ENCODE peak calls at places on chromosomes 13 and 19, in five cellular contexts. L is H1, Z is K562, D is GM12878, H is GM12891. A is an unnamed sample.

GRCh38 chr13:28026508-28026907 is 38.0 kb upstream of the URAD start:
- DNase-seq in D (no peak), L (no peak), H (no peak), Z (no peak), A (no peak)

GRCh38 chr13:39415403-39415802 is 187.6 kb downstream of the LHFPL6 start:
- DNase-seq in D (no peak), H (no peak), L (no peak), Z (no peak), A (no peak)

GRCh38 chr13:75481176-75482069 is 546 bp downstream of the TBC1D4 start:
- DNase-seq in D (no peak), Z (peak), H (peak), L (peak), A (peak)

GRCh38 chr19:7214329-7215089 is 79.7 kb downstream of the INSR start:
- DNase-seq in H (no peak), Z (no peak), D (no peak), L (no peak), A (no peak)

GRCh38 chr13:94128430-94128829 is 351.1 kb downstream of the DCT start:
- DNase-seq in D (no peak), Z (no peak), L (no peak), H (no peak), A (no peak)

GRCh38 chr19:14174883-14175282 is 31.1 kb downstream of the ADGRL1 start:
- DNase-seq in H (no peak), Z (no peak), D (no peak), L (no peak), A (no peak)

GRCh38 chr19:45110811-45111210 is 17.8 kb downstream of the PPP1R37 start:
- DNase-seq in L (no peak), D (peak), Z (no peak), H (no peak), A (no peak)

GRCh38 chr19:55811340-55811739 is 20.5 kb downstream of the NLRP11 start:
- DNase-seq in Z (no peak), H (no peak), L (no peak), D (no peak), A (no peak)

GRCh38 chr19:18464646-18465045 is 26.7 kb upstream of the ISYNA1 start:
- DNase-seq in Z (no peak), L (no peak), D (no peak), H (no peak), A (no peak)

GRCh38 chr19:12985049-12985776 is 10.1 kb upstream of the NFIX start:
- DNase-seq in D (no peak), L (no peak), Z (peak), H (no peak), A (no peak)

GRCh38 chr13:71712988-71713653 is 153.9 kb downstream of the DACH1 start:
- DNase-seq in Z (no peak), L (no peak), H (no peak), D (no peak), A (no peak)

GRCh38 chr19:58093071-58093470 is 5.0 kb downstream of the ZSCAN18 start:
- DNase-seq in D (no peak), L (no peak), Z (no peak), H (no peak), A (no peak)

GRCh38 chr13:25276748-25277147 is 10.5 kb downstream of the MTMR6 start:
- DNase-seq in Z (no peak), L (no peak), D (no peak), H (no peak), A (no peak)

GRCh38 chr13:44274838-44275237 is 98.8 kb upstream of the SERP2 start:
- DNase-seq in D (no peak), H (no peak), Z (no peak), L (no peak), A (no peak)

GRCh38 chr13:23824355-23824754 is 64.8 kb downstream of the MIPEP start:
- DNase-seq in L (no peak), H (no peak), D (no peak), Z (no peak), A (no peak)

GRCh38 chr19:40503300-40503699 is 36.5 kb downstream of the SPTBN4 start:
- DNase-seq in Z (peak), L (no peak), H (no peak), D (no peak), A (no peak)

GRCh38 chr13:20945952-20946383 is 43.4 kb upstream of the XPO4 start:
- DNase-seq in D (no peak), L (peak), H (no peak), Z (no peak), A (no peak)

GRCh38 chr13:33015791-33016323 is 366 bp upstream of the KL start:
- DNase-seq in H (no peak), L (peak), Z (no peak), D (no peak), A (peak)

GRCh38 chr13:114248011-114248410 is 13.3 kb downstream of the CDC16 start:
- DNase-seq in H (no peak), D (no peak), L (no peak), Z (no peak), A (no peak)

GRCh38 chr19:1408300-1409203 is 1.2 kb downstream of the DAZAP1 start:
- DNase-seq in H (no peak), Z (peak), L (no peak), D (no peak), A (peak)

GRCh38 chr13:33176526-33176925 is 109.0 kb downstream of the STARD13 start:
- DNase-seq in H (no peak), Z (no peak), L (no peak), D (no peak), A (no peak)

GRCh38 chr19:55080121-55080914 is 4.6 kb downstream of the EPS8L1 start:
- DNase-seq in Z (peak), H (no peak), L (peak), D (no peak), A (no peak)

GRCh38 chr19:38290631-38291147 is 13.4 kb upstream of the C19orf33 start:
- DNase-seq in H (no peak), Z (no peak), L (no peak), D (no peak), A (no peak)

GRCh38 chr19:42252365-42253244 is 2.3 kb downstream of the ERF start:
- DNase-seq in H (no peak), D (no peak), L (no peak), Z (no peak), A (no peak)

GRCh38 chr19:42254083-42254849 is 662 bp downstream of the ERF start:
- DNase-seq in D (no peak), L (peak), Z (peak), H (peak), A (peak)

GRCh38 chr19:42255766-42256750 is 1.1 kb upstream of the ERF start:
- DNase-seq in D (no peak), L (no peak), Z (no peak), H (no peak), A (no peak)

GRCh38 chr19:42253245-42254082 is 1.5 kb downstream of the ERF start:
- DNase-seq in L (peak), Z (peak), D (no peak), H (peak), A (peak)

GRCh38 chr19:42254850-42255765 is at the start of gene ERF:
- DNase-seq in H (peak), D (peak), L (peak), Z (peak), A (peak)
- TF ChIP-seq TAF1 in H (no peak), D (peak), L (peak), Z (peak), A (peak)

GRCh38 chr13:46340631-46341111 is 46.4 kb downstream of the RUBCNL start:
- DNase-seq in Z (no peak), H (no peak), D (no peak), L (no peak), A (no peak)

GRCh38 chr13:46343279-46343949 is 43.6 kb downstream of the RUBCNL start:
- DNase-seq in D (no peak), Z (peak), H (no peak), L (no peak), A (no peak)

GRCh38 chr13:46342538-46342937 is 44.5 kb downstream of the RUBCNL start:
- DNase-seq in H (no peak), Z (no peak), D (no peak), L (no peak), A (no peak)

GRCh38 chr13:46341112-46341711 is 45.8 kb downstream of the RUBCNL start:
- DNase-seq in Z (no peak), H (no peak), L (no peak), D (peak), A (no peak)

DNA sequence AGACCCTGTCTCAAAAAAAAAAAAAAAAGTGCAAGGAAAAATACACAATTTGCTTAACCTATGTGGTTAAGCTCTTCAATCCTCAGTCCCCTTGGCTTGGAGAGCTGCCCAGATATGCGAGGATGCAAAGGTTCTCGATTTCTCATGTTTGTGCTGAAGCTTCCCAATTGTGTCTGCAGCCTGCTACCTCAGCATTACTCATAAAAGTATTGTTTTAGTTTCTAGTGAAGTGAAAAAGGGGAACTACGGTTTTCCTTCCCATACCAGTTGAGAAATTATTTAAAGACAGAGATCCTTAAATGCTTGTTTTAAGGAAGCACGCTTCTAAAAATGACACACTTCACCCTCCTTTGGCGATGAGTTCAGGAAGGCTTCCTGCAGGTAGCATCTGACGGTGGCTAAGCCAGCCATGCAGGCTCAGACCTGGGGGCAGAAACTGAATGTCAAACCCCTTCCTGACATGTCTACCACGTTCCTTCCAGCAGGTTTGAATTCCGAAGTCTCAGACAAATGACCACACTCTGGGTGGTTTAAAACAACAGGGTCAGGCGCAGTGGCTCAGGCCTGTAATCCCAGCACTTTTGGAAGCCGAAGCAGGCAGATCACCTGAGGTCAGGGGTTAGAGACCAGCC is 47.9 kb downstream of the RUBCNL start:
- DNase-seq in D (peak), H (no peak), L (no peak), Z (no peak), A (no peak)
- TF ChIP-seq POLR2AphosphoS5 in D (no peak), H (no peak), L (no peak), Z (no peak), A (no peak)

DNA sequence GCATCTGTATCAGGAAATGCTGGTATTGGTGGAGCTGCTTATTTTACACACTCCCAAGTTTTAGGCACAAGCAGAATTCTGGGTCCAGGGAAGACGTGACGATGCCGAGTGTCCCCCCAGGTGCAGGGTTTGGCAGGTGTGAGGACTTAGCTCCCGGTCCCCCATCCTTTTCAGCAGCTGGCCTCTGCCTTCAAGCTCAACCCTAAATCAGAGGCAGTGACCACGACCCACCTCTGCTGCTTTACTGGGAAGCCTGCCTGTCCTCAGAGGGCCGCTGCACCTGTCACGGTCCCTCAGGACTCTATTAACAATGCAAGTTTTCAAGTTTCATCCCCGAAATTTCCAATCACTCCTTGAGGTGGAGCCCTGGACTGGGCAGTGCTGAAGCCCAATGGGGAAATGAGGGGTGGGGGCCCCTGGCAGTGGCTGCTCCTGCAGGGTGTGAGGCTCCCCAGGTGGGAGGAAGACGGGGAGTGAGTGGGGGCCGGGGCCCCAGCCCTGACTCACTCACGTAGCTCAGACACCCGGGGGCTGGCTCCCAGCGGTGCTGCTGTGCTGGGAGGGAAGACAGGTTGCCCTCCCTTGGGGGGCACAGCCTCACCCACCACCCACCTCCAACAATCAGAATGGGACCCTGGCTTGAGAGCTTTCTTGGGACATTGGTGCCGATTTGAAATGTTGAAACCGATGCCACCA is 92.6 kb upstream of the MCF2L start:
- DNase-seq in Z (no peak), L (no peak), D (no peak), H (no peak), A (no peak)
- TF ChIP-seq POLR2A in Z (no peak), L (no peak), D (no peak), H (no peak), A (no peak)

GRCh38 chr19:50804420-50805272 is 14.4 kb downstream of the ACP4 start:
- DNase-seq in H (peak), D (peak), L (peak), Z (peak), A (peak)

GRCh38 chr19:50801107-50801506 is 10.9 kb downstream of the ACP4 start:
- DNase-seq in D (no peak), Z (no peak), H (no peak), L (no peak), A (no peak)

GRCh38 chr19:50798943-50799851 is 9.0 kb downstream of the ACP4 start:
- DNase-seq in H (no peak), L (no peak), D (no peak), Z (no peak), A (no peak)

GRCh38 chr19:50808856-50809255 is 14.7 kb downstream of the KLK1 start:
- DNase-seq in Z (no peak), H (no peak), D (no peak), L (no peak), A (no peak)

DNA sequence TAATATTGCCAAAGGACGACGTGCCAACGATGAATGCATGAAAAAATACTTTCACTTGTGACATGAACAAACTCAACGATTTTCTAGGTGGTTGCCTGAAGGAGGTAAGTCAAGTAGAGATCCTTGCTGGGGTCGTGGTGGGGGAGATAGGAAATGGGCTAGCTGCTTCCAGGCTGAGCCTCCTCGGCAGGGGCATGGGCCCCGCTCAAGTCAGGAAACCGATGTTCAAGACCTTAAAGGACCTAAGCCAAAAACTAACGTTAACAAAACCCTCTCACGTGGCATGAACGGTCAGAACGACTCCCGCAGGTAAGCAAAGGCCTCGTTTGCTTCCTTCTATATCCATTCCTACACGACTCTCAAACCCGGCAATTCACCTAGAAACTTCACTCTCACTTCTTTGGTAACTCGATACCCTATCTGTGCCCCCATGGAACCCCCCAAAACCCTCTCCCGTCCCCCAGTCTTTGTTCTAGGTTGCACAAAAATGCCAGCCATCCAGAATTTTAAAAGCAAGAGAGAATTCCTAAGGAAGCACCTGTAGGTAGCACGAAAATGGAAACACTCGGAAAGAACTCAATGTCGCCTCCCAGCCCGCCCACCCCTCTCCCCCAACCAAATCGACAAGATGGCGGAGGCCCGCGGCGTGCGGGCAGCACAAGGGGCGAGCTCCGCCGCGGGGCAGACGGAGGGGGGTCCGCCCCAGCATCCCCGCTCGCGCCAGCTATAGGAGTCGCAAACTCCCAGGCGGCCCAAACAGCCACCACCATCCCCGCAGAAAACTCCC is 13.6 kb downstream of the ACP4 start:
- DNase-seq in Z (peak), L (no peak), H (no peak), D (no peak), A (no peak)
- TF ChIP-seq TAF1 in Z (no peak), L (no peak), H (no peak), D (peak), A (no peak)

DNA sequence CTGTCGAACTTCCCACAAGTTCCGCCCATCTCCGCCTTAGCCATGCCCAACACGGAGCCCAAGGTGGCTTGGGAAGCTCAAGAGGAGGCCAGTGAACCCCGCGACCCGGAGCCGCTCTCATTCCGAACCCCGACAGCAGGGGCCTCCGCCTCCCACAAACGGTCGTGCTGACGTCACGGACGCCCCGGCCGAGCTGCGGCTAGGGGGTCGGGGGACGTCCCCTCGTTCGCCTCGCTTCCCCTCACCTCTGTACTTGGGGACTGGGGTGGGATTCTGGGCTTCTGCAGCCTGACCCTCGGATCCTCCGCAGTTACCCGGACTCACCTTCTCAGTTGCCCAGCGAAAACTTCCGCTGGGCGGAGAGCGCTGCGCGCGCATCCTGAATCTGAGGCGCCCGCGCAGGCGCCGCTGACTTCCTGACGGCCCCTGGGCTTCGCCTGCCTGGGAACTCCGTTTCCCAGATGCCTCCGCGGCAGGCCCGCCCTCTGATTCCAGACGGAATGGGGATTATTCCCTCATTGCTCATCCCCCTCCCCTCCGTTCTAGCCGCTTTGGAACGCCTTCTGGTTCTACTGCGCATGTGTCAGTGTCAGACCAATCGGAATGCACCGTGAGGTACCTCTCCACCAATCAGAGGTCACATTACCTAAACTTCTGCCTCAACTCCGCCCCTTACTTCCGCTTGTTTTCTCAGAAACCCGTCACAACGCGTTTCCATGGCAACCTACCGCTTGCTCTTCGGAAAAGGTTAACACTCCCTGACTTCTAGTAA is at the start of gene VRK3:
- DNase-seq in Z (peak), L (peak), D (peak), H (peak), A (peak)
- TF ChIP-seq POLR2AphosphoS5 in Z (peak), L (no peak), D (peak), H (peak), A (peak)

GRCh38 chr19:3699071-3699740 is 1.1 kb downstream of the PIP5K1C start:
- DNase-seq in H (peak), Z (peak), D (no peak), L (no peak), A (peak)
- TF ChIP-seq POLR2A in H (no peak), Z (no peak), D (peak), L (no peak), A (no peak)

DNA sequence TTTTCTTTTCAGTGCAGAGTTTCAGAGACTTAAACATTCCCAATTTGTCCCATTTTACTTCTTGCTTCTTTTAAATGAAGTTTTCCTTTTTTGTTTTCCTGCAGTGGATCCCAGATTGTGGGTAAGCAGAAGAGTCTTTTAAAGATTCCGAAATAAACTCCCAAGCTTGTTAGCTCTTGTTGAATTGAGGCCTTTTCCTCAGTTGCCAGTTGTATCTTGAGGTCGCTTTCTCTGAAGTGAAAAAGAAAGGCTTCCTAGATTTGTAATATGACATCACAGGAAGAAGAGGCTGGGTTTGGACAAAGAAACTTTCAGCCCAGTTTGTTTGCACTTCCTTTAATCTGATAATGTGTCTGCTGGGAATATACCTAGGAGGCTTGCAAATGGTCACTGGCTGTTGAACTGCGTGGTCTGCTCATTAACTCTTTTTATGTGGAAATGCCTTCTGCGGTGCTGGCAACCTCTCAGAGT is at the start of gene LPAR6:
- DNase-seq in D (no peak), L (no peak), H (no peak), Z (no peak), A (no peak)
- TF ChIP-seq TAF1 in D (peak), L (no peak), H (no peak), Z (no peak), A (no peak)

GRCh38 chr13:87889241-87889640 is 218.1 kb downstream of the SLITRK5 start:
- DNase-seq in D (no peak), H (no peak), L (no peak), Z (no peak), A (no peak)
- TF ChIP-seq POLR2AphosphoS5 in D (no peak), H (no peak), L (no peak), Z (no peak), A (no peak)

GRCh38 chr19:11198175-11198534 is 810 bp upstream of the KANK2 start:
- DNase-seq in Z (no peak), D (no peak), H (no peak), L (no peak), A (no peak)

GRCh38 chr19:11195681-11196080 is 1.7 kb downstream of the KANK2 start:
- DNase-seq in Z (no peak), L (no peak), D (no peak), H (no peak), A (no peak)

GRCh38 chr19:11196406-11197287 is 698 bp downstream of the KANK2 start:
- DNase-seq in L (peak), Z (peak), H (no peak), D (no peak), A (no peak)

GRCh38 chr19:11198769-11199469 is 1.6 kb upstream of the KANK2 start:
- DNase-seq in L (no peak), Z (no peak), H (no peak), D (no peak), A (no peak)

GRCh38 chr19:11197291-11198174 is at the start of gene KANK2:
- DNase-seq in H (peak), D (peak), Z (peak), L (peak), A (peak)
- TF ChIP-seq POLR2A in H (no peak), D (peak), Z (peak), L (peak), A (no peak)